ENCODE peak calls at places on chromosomes 16 and 17, in ten cellular contexts. L, O, M, I, C, B, T, U, Z and V are unnamed samples. For H3K4me1, the result is how much of the 10 kb centered on the place peaks cover.

GRCh38 chr16:78705694-78706093 is 606.2 kb downstream of the WWOX start:
- DNase-seq in L (no peak), O (no peak), M (no peak), I (no peak), C (no peak), B (no peak), T (peak), U (no peak), Z (no peak), V (no peak)

GRCh38 chr16:30585400-30586191 is at the start of gene ZNF785:
- DNase-seq in L (peak), O (peak), M (peak), I (peak), C (peak), B (no peak), T (peak), U (peak), Z (peak), V (peak)

GRCh38 chr16:66930189-66930588 is 4.0 kb downstream of the CIAO2B start:
- DNase-seq in L (no peak), O (no peak), M (peak), I (no peak), C (no peak), B (no peak), T (peak), U (peak), Z (peak), V (no peak)

GRCh38 chr16:72990003-72990521 is 57.9 kb downstream of the ZFHX3 start:
- DNase-seq in L (peak), O (peak), M (peak), I (no peak), C (peak), B (peak), T (peak), U (no peak), Z (peak), V (no peak)

GRCh38 chr17:17822189-17822978 is 14.4 kb downstream of the SREBF1 start:
- DNase-seq in L (peak), O (no peak), M (no peak), I (no peak), C (peak), B (no peak), T (peak), U (peak), Z (peak), V (no peak)

GRCh38 chr17:35731932-35732805 is 730 bp downstream of the RASL10B start:
- DNase-seq in L (no peak), O (no peak), M (no peak), I (no peak), C (no peak), B (no peak), T (no peak), U (no peak), Z (no peak), V (no peak)

GRCh38 chr17:74778960-74779359 is 2.8 kb upstream of the NAT9 start:
- DNase-seq in L (no peak), O (no peak), M (no peak), I (no peak), C (no peak), B (no peak), T (peak), U (no peak), Z (no peak), V (no peak)

GRCh38 chr17:50931003-50931878 is 65.1 kb upstream of the TOB1 start:
- DNase-seq in L (peak), O (no peak), M (peak), I (peak), C (peak), B (no peak), T (peak), U (peak), Z (peak), V (no peak)

GRCh38 chr17:42049834-42050359 is 504 bp downstream of the C17orf113 start:
- DNase-seq in L (no peak), O (no peak), M (no peak), I (no peak), C (no peak), B (no peak), T (no peak), U (no peak), Z (no peak), V (no peak)

GRCh38 chr16:12387786-12388185 is 411.3 kb downstream of the SNX29 start:
- DNase-seq in L (no peak), O (no peak), M (no peak), I (no peak), C (no peak), B (no peak), T (no peak), U (no peak), Z (no peak), V (no peak)

GRCh38 chr16:31452631-31453106 is 6.6 kb upstream of the ARMC5 start:
- DNase-seq in L (no peak), O (no peak), M (no peak), I (no peak), C (no peak), B (no peak), T (peak), U (no peak), Z (no peak), V (no peak)

GRCh38 chr17:29210879-29211278 is 30.7 kb upstream of the MYO18A start:
- DNase-seq in L (no peak), O (no peak), M (no peak), I (no peak), C (no peak), B (no peak), T (peak), U (no peak), Z (no peak), V (no peak)

GRCh38 chr16:78129349-78129748 is 29.9 kb downstream of the WWOX start:
- DNase-seq in L (no peak), O (no peak), M (no peak), I (no peak), C (no peak), B (no peak), T (no peak), U (no peak), Z (no peak), V (no peak)

GRCh38 chr17:14360851-14361250 is 60.0 kb downstream of the HS3ST3B1 start:
- DNase-seq in L (no peak), O (no peak), M (no peak), I (no peak), C (no peak), B (no peak), T (no peak), U (no peak), Z (no peak), V (no peak)

GRCh38 chr16:89893642-89894548 is 20.5 kb downstream of the TCF25 start:
- DNase-seq in L (no peak), O (no peak), M (no peak), I (no peak), C (no peak), B (no peak), T (no peak), U (no peak), Z (no peak), V (no peak)

GRCh38 chr17:15090533-15090932 is 174.6 kb downstream of the PMP22 start:
- DNase-seq in L (no peak), O (no peak), M (no peak), I (no peak), C (no peak), B (no peak), T (no peak), U (no peak), Z (no peak), V (no peak)

GRCh38 chr16:82761858-82762257 is 135.1 kb downstream of the CDH13 start:
- DNase-seq in L (no peak), O (no peak), M (no peak), I (no peak), C (no peak), B (no peak), T (peak), U (no peak), Z (no peak), V (no peak)

GRCh38 chr17:63446218-63446980 is at the start of gene CYB561:
- DNase-seq in L (peak), O (no peak), M (peak), I (peak), C (peak), B (peak), T (peak), U (peak), Z (peak), V (no peak)

GRCh38 chr16:57023541-57024249 is 34.3 kb downstream of the NLRC5 start:
- DNase-seq in L (no peak), O (no peak), M (no peak), I (peak), C (no peak), B (no peak), T (no peak), U (no peak), Z (no peak), V (no peak)

GRCh38 chr17:67183531-67183930 is 61.5 kb downstream of the HELZ start:
- DNase-seq in L (no peak), O (no peak), M (no peak), I (no peak), C (no peak), B (no peak), T (no peak), U (no peak), Z (no peak), V (no peak)

GRCh38 chr16:54336805-54337204 is 50.2 kb upstream of the IRX3 start:
- DNase-seq in L (no peak), O (no peak), M (no peak), I (no peak), C (no peak), B (no peak), T (no peak), U (no peak), Z (no peak), V (no peak)
- H3K4me3 ChIP-seq in L (no peak), O (no peak), M (no peak), I (no peak), C (no peak), B (no peak), T (no peak), U (no peak), Z (no peak), V (no peak)

GRCh38 chr17:1003633-1003971 is 6.7 kb downstream of the TIMM22 start:
- DNase-seq in L (no peak), O (no peak), M (no peak), I (no peak), C (no peak), B (no peak), T (no peak), U (no peak), Z (no peak), V (no peak)

GRCh38 chr17:1003972-1004768 is 7.2 kb downstream of the TIMM22 start:
- DNase-seq in L (no peak), O (no peak), M (no peak), I (no peak), C (no peak), B (no peak), T (no peak), U (no peak), Z (no peak), V (no peak)

GRCh38 chr17:1006054-1006453 is 9.1 kb downstream of the TIMM22 start:
- DNase-seq in L (peak), O (no peak), M (peak), I (no peak), C (no peak), B (no peak), T (no peak), U (no peak), Z (no peak), V (no peak)

GRCh38 chr17:1005361-1005946 is 8.5 kb downstream of the TIMM22 start:
- DNase-seq in L (peak), O (no peak), M (peak), I (no peak), C (no peak), B (no peak), T (peak), U (no peak), Z (no peak), V (no peak)

GRCh38 chr17:1004769-1005295 is 7.9 kb downstream of the TIMM22 start:
- DNase-seq in L (no peak), O (no peak), M (no peak), I (no peak), C (no peak), B (no peak), T (no peak), U (no peak), Z (no peak), V (no peak)
- H3K4me1 ChIP-seq in L (under half), O (half or more), M (half or more), I (under half), C (under half), B (under half), T (under half), U (under half), Z (half or more), V (half or more)

GRCh38 chr17:8152981-8153549 is 861 bp upstream of the PER1 start:
- DNase-seq in L (no peak), O (no peak), M (no peak), I (no peak), C (peak), B (no peak), T (no peak), U (peak), Z (no peak), V (no peak)

GRCh38 chr17:8153550-8153956 is 1.3 kb upstream of the PER1 start:
- DNase-seq in L (peak), O (peak), M (peak), I (no peak), C (peak), B (no peak), T (peak), U (peak), Z (peak), V (no peak)

GRCh38 chr17:8154608-8155152 is 2.5 kb upstream of the PER1 start:
- DNase-seq in L (no peak), O (no peak), M (no peak), I (no peak), C (no peak), B (no peak), T (no peak), U (no peak), Z (no peak), V (no peak)

GRCh38 chr17:8155341-8156173 is 3.4 kb upstream of the PER1 start:
- DNase-seq in L (no peak), O (no peak), M (no peak), I (no peak), C (peak), B (no peak), T (no peak), U (no peak), Z (no peak), V (no peak)

DNA sequence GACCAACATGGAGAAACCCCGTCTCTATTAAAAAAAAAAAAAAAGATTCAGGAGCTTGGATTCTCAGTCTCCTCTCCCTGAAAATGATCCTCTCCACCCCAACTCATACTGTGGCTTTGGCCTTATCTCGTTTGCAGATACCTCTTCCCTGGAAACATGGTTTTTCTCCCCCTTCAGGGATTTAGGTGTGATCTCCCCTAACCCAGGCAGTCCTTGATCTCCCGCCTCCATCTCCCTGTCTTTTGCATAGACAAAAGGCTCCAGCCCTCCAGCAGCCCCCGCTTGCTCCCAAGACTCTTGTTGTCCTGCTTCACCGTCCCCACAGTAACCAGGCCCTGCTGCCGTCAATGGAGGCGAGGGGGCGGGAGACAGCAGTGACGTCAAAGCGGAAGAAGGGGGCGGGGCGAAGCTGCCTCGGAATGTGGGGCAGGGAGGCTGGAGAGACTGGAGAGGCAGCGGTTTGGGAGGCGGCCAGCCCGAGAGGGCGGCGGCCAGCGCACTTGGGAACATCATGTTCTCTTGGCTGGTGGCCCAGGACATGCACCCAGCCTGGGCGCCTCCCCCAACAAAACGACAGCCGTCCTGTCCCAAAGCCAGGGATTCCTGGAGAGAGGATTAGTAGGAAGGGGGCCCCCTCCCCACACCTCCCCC is 1.9 kb upstream of the PER1 start:
- DNase-seq in L (peak), O (peak), M (peak), I (peak), C (peak), B (peak), T (peak), U (peak), Z (peak), V (peak)
- TF ChIP-seq POLR2A in L (no peak), O (peak), M (peak), I (peak), C (peak), B (no peak), T (peak), U (peak), Z (peak), V (peak)

GRCh38 chr17:65121916-65122821 is 15.0 kb upstream of the RGS9 start:
- DNase-seq in L (no peak), O (no peak), M (peak), I (no peak), C (no peak), B (no peak), T (no peak), U (no peak), Z (no peak), V (no peak)

GRCh38 chr17:65122836-65123756 is 14.1 kb upstream of the RGS9 start:
- DNase-seq in L (peak), O (peak), M (peak), I (peak), C (peak), B (peak), T (peak), U (peak), Z (peak), V (no peak)

GRCh38 chr17:65121368-65121767 is 15.8 kb upstream of the RGS9 start:
- DNase-seq in L (no peak), O (no peak), M (no peak), I (no peak), C (no peak), B (no peak), T (no peak), U (no peak), Z (no peak), V (no peak)

DNA sequence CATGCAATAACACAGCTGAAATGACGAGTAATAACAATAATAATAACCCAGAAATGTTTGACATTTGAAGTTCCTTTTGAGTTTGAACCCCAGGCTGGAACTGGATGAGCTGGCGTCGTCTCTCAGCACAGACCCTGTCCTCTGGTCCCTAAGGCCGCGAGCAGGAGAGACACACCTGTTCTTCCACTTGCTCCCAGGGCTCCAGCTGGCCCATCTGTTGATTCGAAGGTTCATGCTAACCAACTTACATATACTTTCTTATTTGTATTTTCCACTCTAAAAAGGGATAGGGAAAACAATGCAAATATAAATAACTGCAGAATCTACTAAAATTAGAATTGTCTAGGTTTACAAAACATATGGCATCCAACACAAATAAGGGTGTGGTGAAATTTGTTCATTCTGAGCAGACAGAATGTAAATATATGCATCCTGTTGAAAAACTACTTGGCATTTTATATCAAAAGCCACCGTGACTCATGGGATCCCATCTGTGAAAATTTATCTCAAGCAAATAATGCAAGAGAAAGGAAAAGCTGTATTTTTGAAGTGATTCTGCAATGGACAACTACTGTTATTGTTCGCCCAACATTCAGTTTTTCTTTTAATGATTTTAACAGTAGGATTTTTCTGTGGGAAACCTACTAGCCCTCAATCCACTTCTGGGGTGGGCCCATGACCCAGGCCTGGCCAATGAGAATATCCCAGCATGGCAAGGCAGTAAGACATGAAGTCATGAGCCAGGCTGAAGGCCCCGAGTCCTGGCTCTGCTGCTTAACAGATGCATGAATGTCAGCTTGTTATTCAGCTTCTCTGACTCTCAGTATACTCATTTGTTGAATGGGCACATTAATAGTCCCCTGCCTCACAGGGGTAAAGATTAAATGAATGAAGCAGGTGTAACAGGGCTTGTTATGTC is 13.2 kb upstream of the RGS9 start:
- DNase-seq in L (no peak), O (no peak), M (peak), I (no peak), C (no peak), B (no peak), T (peak), U (no peak), Z (no peak), V (no peak)
- H3K4me3 ChIP-seq in L (no peak), O (peak), M (no peak), I (peak), C (peak), B (peak), T (no peak), U (no peak), Z (no peak), V (peak)

GRCh38 chr16:88773812-88774291 is 11.2 kb downstream of the PIEZO1 start:
- DNase-seq in L (no peak), O (no peak), M (peak), I (no peak), C (no peak), B (no peak), T (peak), U (peak), Z (peak), V (no peak)
- H3K4me1 ChIP-seq in L (half or more), O (half or more), M (half or more), I (under half), C (under half), B (half or more), T (half or more), U (under half), Z (half or more), V (half or more)

GRCh38 chr17:45428050-45428953 is 4.4 kb downstream of the ARHGAP27 start:
- DNase-seq in L (peak), O (no peak), M (peak), I (peak), C (peak), B (peak), T (peak), U (peak), Z (peak), V (no peak)
- TF ChIP-seq POLR2A in L (no peak), O (no peak), M (no peak), I (no peak), C (no peak), B (no peak), T (no peak), U (no peak), Z (no peak), V (no peak)

GRCh38 chr17:36944488-36945040 is 4.2 kb upstream of the AATF start:
- DNase-seq in L (no peak), O (no peak), M (no peak), I (no peak), C (no peak), B (no peak), T (no peak), U (no peak), Z (no peak), V (no peak)

GRCh38 chr17:36943250-36944220 is 5.2 kb upstream of the AATF start:
- DNase-seq in L (no peak), O (no peak), M (no peak), I (no peak), C (no peak), B (no peak), T (no peak), U (no peak), Z (no peak), V (no peak)

GRCh38 chr17:36942031-36942599 is 4.8 kb downstream of the LHX1 start:
- DNase-seq in L (no peak), O (no peak), M (no peak), I (no peak), C (no peak), B (no peak), T (no peak), U (no peak), Z (no peak), V (no peak)

GRCh38 chr17:36941265-36942021 is 4.2 kb downstream of the LHX1 start:
- DNase-seq in L (no peak), O (no peak), M (no peak), I (no peak), C (no peak), B (no peak), T (no peak), U (no peak), Z (no peak), V (no peak)

DNA sequence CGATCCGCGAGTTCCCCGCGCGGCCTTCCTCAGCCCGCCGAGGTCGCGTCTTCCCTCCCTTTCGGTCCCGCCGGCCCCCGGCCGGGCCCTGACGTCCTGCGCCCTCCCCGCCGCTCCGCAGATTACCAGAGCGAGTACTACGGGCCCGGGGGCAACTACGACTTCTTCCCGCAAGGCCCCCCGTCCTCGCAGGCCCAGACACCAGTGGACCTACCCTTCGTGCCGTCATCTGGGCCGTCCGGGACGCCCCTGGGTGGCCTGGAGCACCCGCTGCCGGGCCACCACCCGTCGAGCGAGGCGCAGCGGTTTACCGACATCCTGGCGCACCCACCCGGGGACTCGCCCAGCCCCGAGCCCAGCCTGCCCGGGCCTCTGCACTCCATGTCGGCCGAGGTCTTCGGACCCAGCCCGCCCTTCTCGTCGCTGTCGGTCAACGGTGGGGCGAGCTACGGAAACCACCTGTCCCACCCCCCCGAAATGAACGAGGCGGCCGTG is 5.4 kb downstream of the LHX1 start:
- DNase-seq in L (no peak), O (no peak), M (no peak), I (no peak), C (no peak), B (no peak), T (no peak), U (no peak), Z (no peak), V (no peak)
- H3K4me3 ChIP-seq in L (no peak), O (peak), M (no peak), I (peak), C (no peak), B (no peak), T (no peak), U (no peak), Z (no peak), V (no peak)